ENCODE peak calls at places on chromosomes 6 and 20, in ten cellular contexts. U is stimulated activated naive B cell treated with anti-CD40 and anti-IgM and Interleukin-4, amounts not matched to agents 10 μg/mL and 1 μg/mL and 100 μg/mL, for 72 hours; V is GM20000; X is HCEC 1CT; N is MM.1S; A is stimulated activated CD4-positive, alpha-beta T cell treated with anti-CD3 and anti-CD28 coated beads, Interleukin-1b, Interleukin-23, amount 100 ng/mL, for 4 hours; J is NB4; Y is GM12864; C is activated CD8-positive, alpha-beta memory T cell treated with anti-CD3 and anti-CD28 coated beads for 1 hour; W is neural crest cell. D is an unnamed sample.

GRCh38 chr20:57633945-57634491 is 13.8 kb upstream of the ZBP1 start:
- DNase-seq in U (no peak), V (no peak), X (no peak), N (peak), A (no peak), J (no peak), Y (no peak), C (no peak), W (no peak), D (no peak)

GRCh38 chr20:53194310-53194709 is 222.2 kb downstream of the TSHZ2 start:
- DNase-seq in U (no peak), V (no peak), X (no peak), N (no peak), A (no peak), J (no peak), Y (no peak), C (no peak), W (no peak), D (no peak)

GRCh38 chr6:81265106-81265505 is 487.4 kb downstream of the TENT5A start:
- DNase-seq in U (no peak), V (no peak), X (peak), N (no peak), A (no peak), J (no peak), Y (no peak), C (no peak), W (no peak), D (no peak)

GRCh38 chr20:9460518-9460917 is 53.9 kb upstream of the LAMP5 start:
- DNase-seq in U (no peak), V (no peak), X (peak), N (peak), A (no peak), J (no peak), Y (no peak), C (no peak), W (no peak), D (no peak)

GRCh38 chr6:102571236-102571908 is 1177.9 kb downstream of the GRIK2 start:
- DNase-seq in U (no peak), V (no peak), X (peak), N (no peak), A (no peak), J (no peak), Y (no peak), C (no peak), W (no peak), D (no peak)

GRCh38 chr6:137218473-137218916 is 690 bp downstream of the IFNGR1 start:
- DNase-seq in U (peak), V (peak), X (peak), N (peak), A (no peak), J (peak), Y (no peak), C (no peak), W (no peak), D (peak)

GRCh38 chr20:50883856-50884255 is 47.4 kb downstream of the ADNP start:
- DNase-seq in U (no peak), V (no peak), X (no peak), N (no peak), A (no peak), J (no peak), Y (no peak), C (no peak), W (no peak), D (no peak)

GRCh38 chr20:20759132-20759531 is 46.7 kb upstream of the RALGAPA2 start:
- DNase-seq in U (no peak), V (no peak), X (no peak), N (no peak), A (no peak), J (peak), Y (no peak), C (no peak), W (no peak), D (no peak)

GRCh38 chr20:44644384-44645131 is 6.9 kb downstream of the ADA start:
- DNase-seq in U (no peak), V (peak), X (no peak), N (peak), A (peak), J (peak), Y (peak), C (peak), W (no peak), D (no peak)

GRCh38 chr20:62961310-62961783 is 8.8 kb downstream of the SLC17A9 start:
- DNase-seq in U (no peak), V (no peak), X (no peak), N (no peak), A (no peak), J (no peak), Y (no peak), C (no peak), W (no peak), D (no peak)

GRCh38 chr6:141658721-141659120 is 474.0 kb upstream of the GJE1 start:
- DNase-seq in U (no peak), V (no peak), X (no peak), N (no peak), A (no peak), J (no peak), Y (no peak), C (no peak), W (no peak), D (no peak)

GRCh38 chr20:33846291-33846916 is 35.3 kb downstream of the CHMP4B start:
- DNase-seq in U (no peak), V (no peak), X (no peak), N (no peak), A (no peak), J (no peak), Y (no peak), C (no peak), W (no peak), D (no peak)